ENCODE peak calls at places on chromosomes 7 and 10, in nine cellular contexts. U, V, G, O, F, R, B, C and S are unnamed samples.

GRCh38 chr10:74892874-74893273 is 66.5 kb downstream of the KAT6B start:
- DNase-seq in V (no peak), G (no peak), F (no peak), O (no peak), R (no peak), C (no peak), B (no peak), U (no peak), S (no peak)

GRCh38 chr7:3174515-3175318 is 126.3 kb upstream of the SDK1 start:
- DNase-seq in B (no peak), G (no peak), V (no peak), U (no peak), C (no peak), R (no peak), F (no peak), O (no peak), S (no peak)

GRCh38 chr7:70949862-70950261 is 182.1 kb upstream of the GALNT17 start:
- DNase-seq in C (no peak), V (no peak), O (no peak), R (no peak), G (no peak), B (no peak), U (no peak), F (no peak), S (no peak)

GRCh38 chr10:33559105-33559504 is 224.6 kb upstream of the NRP1 start:
- DNase-seq in R (peak), O (peak), U (no peak), B (peak), G (peak), C (peak), F (peak), V (peak), S (peak)

GRCh38 chr10:34216348-34216908 is 598.7 kb downstream of the PARD3 start:
- DNase-seq in R (no peak), C (no peak), G (no peak), V (no peak), U (no peak), B (no peak), O (no peak), F (peak), S (no peak)

GRCh38 chr7:44145969-44146897 is 5.1 kb upstream of the MYL7 start:
- DNase-seq in C (no peak), O (peak), V (peak), B (peak), R (no peak), U (peak), G (no peak), F (peak), S (peak)

GRCh38 chr7:55254596-55255500 is 110.3 kb upstream of the LANCL2 start:
- DNase-seq in V (peak), G (peak), C (peak), U (peak), B (peak), F (peak), O (peak), R (peak), S (peak)

GRCh38 chr7:116122972-116123595 is 87.3 kb upstream of the TES start:
- DNase-seq in G (peak), R (peak), C (peak), B (peak), F (peak), U (no peak), V (peak), O (peak), S (peak)

GRCh38 chr10:129604333-129605032 is 137.4 kb downstream of the MGMT start:
- DNase-seq in B (no peak), R (no peak), C (no peak), O (no peak), G (no peak), F (no peak), V (no peak), U (no peak), S (no peak)

GRCh38 chr7:7971308-7972040 is 2.9 kb downstream of the GLCCI1 start:
- DNase-seq in V (no peak), F (no peak), C (no peak), B (no peak), U (no peak), R (no peak), G (no peak), O (no peak), S (no peak)

GRCh38 chr10:47047577-47048532 is 136.6 kb downstream of the PTPN20 start:
- DNase-seq in G (peak), V (peak), F (peak), O (peak), U (peak), B (peak), R (no peak), C (peak), S (peak)

GRCh38 chr10:103822052-103822716 is 33.2 kb downstream of the SH3PXD2A start:
- DNase-seq in G (no peak), U (no peak), R (no peak), V (no peak), C (no peak), B (no peak), F (no peak), O (no peak), S (no peak)

GRCh38 chr10:102436312-102436711 is 3.9 kb upstream of the CUEDC2 start:
- DNase-seq in U (no peak), O (no peak), F (no peak), C (no peak), V (no peak), B (no peak), R (no peak), G (no peak), S (no peak)